ENCODE peak calls at places on chromosome 10, in nine cellular contexts. L is activated CD8-positive, alpha-beta memory T cell treated with anti-CD3 and anti-CD28 coated beads for 4 hours; O is tibial artery; T is gastrocnemius medialis; Q is RPMI8226; S is natural killer cell; P is HFF-Myc; D is LoVo; E is MV-4-11. A is an unnamed sample.

GRCh38 chr10:30366351-30366750 is 17.3 kb upstream of the MTPAP start:
- DNase-seq in L (no peak), O (no peak), T (no peak), Q (no peak), S (no peak), P (no peak), D (no peak), E (no peak), A (no peak)

GRCh38 chr10:24556746-24557742 is 166.6 kb downstream of the ARHGAP21 start:
- DNase-seq in L (no peak), O (no peak), T (no peak), Q (peak), S (no peak), P (peak), D (peak), E (peak), A (no peak)

GRCh38 chr10:127649642-127650041 is 87.3 kb upstream of the FOXI2 start:
- DNase-seq in L (no peak), O (no peak), T (no peak), Q (no peak), S (no peak), P (no peak), D (no peak), E (no peak), A (no peak)

GRCh38 chr10:61140765-61141392 is 196.9 kb upstream of the RHOBTB1 start:
- DNase-seq in L (no peak), O (no peak), T (no peak), Q (peak), S (no peak), P (peak), D (peak), E (peak), A (no peak)

GRCh38 chr10:129057856-129058663 is 409.0 kb upstream of the MGMT start:
- DNase-seq in L (peak), O (peak), T (no peak), Q (peak), S (peak), P (no peak), D (no peak), E (peak), A (peak)

GRCh38 chr10:47031953-47032465 is 120.8 kb downstream of the PTPN20 start:
- DNase-seq in L (no peak), O (peak), T (peak), Q (no peak), S (no peak), P (no peak), D (no peak), E (no peak), A (no peak)

GRCh38 chr10:114925675-114926204 is 12.3 kb upstream of the TRUB1 start:
- DNase-seq in L (no peak), O (no peak), T (no peak), Q (no peak), S (no peak), P (no peak), D (peak), E (peak), A (no peak)

GRCh38 chr10:15419279-15419874 is 48.3 kb upstream of the FAM171A1 start:
- DNase-seq in L (no peak), O (no peak), T (no peak), Q (peak), S (no peak), P (no peak), D (peak), E (peak), A (no peak)